ENCODE peak calls at places on chromosome 18, in four cellular contexts. One of them, this sample, is unnamed.

GRCh38 chr18:21584391-21584790 is 16.1 kb downstream of the ESCO1 start:
- DNase-seq in A673: no peak
- DNase-seq in IMR-90: no peak
- DNase-seq in brain microvascular endothelial cell: no peak
- DNase-seq in this sample: no peak

GRCh38 chr18:51778115-51778514 is 561.9 kb upstream of the DCC start:
- DNase-seq in brain microvascular endothelial cell: no peak
- DNase-seq in IMR-90: no peak
- DNase-seq in A673: no peak
- DNase-seq in this sample: no peak

GRCh38 chr18:24083550-24083949 is 55.3 kb upstream of the CABYR start:
- DNase-seq in A673: no peak
- DNase-seq in IMR-90: no peak
- DNase-seq in brain microvascular endothelial cell: no peak
- DNase-seq in this sample: no peak

GRCh38 chr18:69874058-69874457 is 73.6 kb downstream of the CD226 start:
- DNase-seq in brain microvascular endothelial cell: peak
- DNase-seq in A673: no peak
- DNase-seq in IMR-90: peak
- DNase-seq in this sample: no peak

GRCh38 chr18:22320736-22321135 is 97.0 kb downstream of the CTAGE1 start:
- DNase-seq in A673: no peak
- DNase-seq in IMR-90: no peak
- DNase-seq in brain microvascular endothelial cell: no peak
- DNase-seq in this sample: no peak

GRCh38 chr18:76373297-76373696 is 121.7 kb downstream of the ZNF516 start:
- DNase-seq in brain microvascular endothelial cell: no peak
- DNase-seq in A673: no peak
- DNase-seq in IMR-90: no peak
- DNase-seq in this sample: no peak

GRCh38 chr18:79379251-79379905 is 16.4 kb upstream of the NFATC1 start:
- DNase-seq in IMR-90: no peak
- DNase-seq in brain microvascular endothelial cell: no peak
- DNase-seq in A673: no peak
- DNase-seq in this sample: no peak

GRCh38 chr18:11393486-11393885 is 215.9 kb upstream of the SLC35G4 start:
- DNase-seq in brain microvascular endothelial cell: no peak
- DNase-seq in A673: no peak
- DNase-seq in IMR-90: no peak
- DNase-seq in this sample: peak

GRCh38 chr18:28854964-28855363 is 678.0 kb upstream of the CDH2 start:
- DNase-seq in brain microvascular endothelial cell: no peak
- DNase-seq in A673: peak
- DNase-seq in IMR-90: peak
- DNase-seq in this sample: no peak

GRCh38 chr18:24051256-24051947 is 36.8 kb downstream of the TTC39C start:
- DNase-seq in A673: no peak
- DNase-seq in IMR-90: peak
- DNase-seq in brain microvascular endothelial cell: peak
- DNase-seq in this sample: no peak

GRCh38 chr18:27311114-27311513 is 126.0 kb upstream of the CHST9 start:
- DNase-seq in A673: no peak
- DNase-seq in brain microvascular endothelial cell: no peak
- DNase-seq in IMR-90: no peak
- DNase-seq in this sample: no peak

GRCh38 chr18:44229693-44230108 is 451.0 kb upstream of the SETBP1 start:
- DNase-seq in IMR-90: peak
- DNase-seq in A673: no peak
- DNase-seq in brain microvascular endothelial cell: peak
- DNase-seq in this sample: no peak

GRCh38 chr18:10094154-10094553 is 180.3 kb downstream of the VAPA start:
- DNase-seq in brain microvascular endothelial cell: peak
- DNase-seq in IMR-90: peak
- DNase-seq in A673: no peak
- DNase-seq in this sample: no peak

GRCh38 chr18:60053747-60054304 is 154.0 kb downstream of the PMAIP1 start:
- DNase-seq in brain microvascular endothelial cell: peak
- DNase-seq in IMR-90: peak
- DNase-seq in A673: peak
- DNase-seq in this sample: peak

GRCh38 chr18:46794607-46795006 is 37.8 kb upstream of the ST8SIA5 start:
- DNase-seq in brain microvascular endothelial cell: no peak
- DNase-seq in A673: no peak
- DNase-seq in IMR-90: no peak
- DNase-seq in this sample: peak

GRCh38 chr18:46787674-46788073 is 30.8 kb upstream of the ST8SIA5 start:
- DNase-seq in brain microvascular endothelial cell: no peak
- DNase-seq in A673: no peak
- DNase-seq in IMR-90: no peak
- DNase-seq in this sample: no peak

DNA sequence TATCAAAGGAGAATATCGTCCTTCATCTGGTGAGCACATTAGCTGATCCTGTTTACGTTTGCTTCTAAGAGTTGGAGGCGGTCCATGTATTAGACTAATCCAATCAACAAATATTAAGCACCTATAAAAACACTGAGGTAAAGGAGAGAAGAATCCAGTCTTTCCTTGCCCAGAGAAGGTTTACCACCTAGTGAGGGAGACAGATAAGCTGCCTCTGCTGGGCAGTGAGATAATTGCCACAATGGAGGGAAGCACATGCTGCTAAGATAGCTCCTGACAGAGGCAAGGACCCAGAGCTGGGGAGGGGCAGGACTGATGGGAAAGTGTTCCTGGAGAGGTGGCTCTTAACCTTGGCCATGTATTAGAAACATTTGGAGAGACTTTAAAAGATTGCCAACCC is 36.7 kb upstream of the ST8SIA5 start:
- DNase-seq in IMR-90: no peak
- DNase-seq in brain microvascular endothelial cell: no peak
- DNase-seq in A673: peak
- DNase-seq in this sample: peak
- TF ChIP-seq CTCF in IMR-90: no peak
- TF ChIP-seq CTCF in brain microvascular endothelial cell: peak
- TF ChIP-seq CTCF in A673: peak
- TF ChIP-seq CTCF in this sample: peak

DNA sequence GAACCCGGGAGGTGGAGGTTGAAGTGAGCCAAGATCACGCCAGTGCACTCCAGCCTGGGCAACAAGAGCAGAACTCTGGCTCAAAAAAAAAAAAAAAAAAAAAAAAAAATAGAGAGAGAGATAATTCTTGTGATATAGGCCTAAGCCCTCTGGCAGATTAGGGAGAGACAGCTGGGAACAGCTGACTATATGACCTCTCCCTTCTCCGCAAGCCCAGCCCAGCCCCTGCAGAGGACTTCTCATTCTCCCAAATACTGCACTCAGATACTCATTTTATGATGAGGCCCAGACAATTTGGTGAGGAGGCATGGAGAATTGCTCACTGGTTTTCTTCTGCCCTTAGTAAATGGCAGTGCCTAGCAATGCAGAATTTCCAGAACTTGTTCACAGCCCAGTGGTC is 262.0 kb downstream of the HAUS1 start:
- DNase-seq in A673: no peak
- DNase-seq in IMR-90: no peak
- DNase-seq in brain microvascular endothelial cell: no peak
- DNase-seq in this sample: no peak
- H3K4me3 ChIP-seq in A673: no peak
- H3K4me3 ChIP-seq in IMR-90: no peak
- H3K4me3 ChIP-seq in brain microvascular endothelial cell: no peak
- H3K4me3 ChIP-seq in this sample: no peak

GRCh38 chr18:55513199-55513598 is 74.8 kb downstream of the TCF4 start:
- DNase-seq in A673: no peak
- DNase-seq in IMR-90: no peak
- DNase-seq in brain microvascular endothelial cell: no peak
- DNase-seq in this sample: no peak
- H3K27ac ChIP-seq in A673: peak
- H3K27ac ChIP-seq in IMR-90: no peak
- H3K27ac ChIP-seq in brain microvascular endothelial cell: no peak
- H3K27ac ChIP-seq in this sample: no peak

DNA sequence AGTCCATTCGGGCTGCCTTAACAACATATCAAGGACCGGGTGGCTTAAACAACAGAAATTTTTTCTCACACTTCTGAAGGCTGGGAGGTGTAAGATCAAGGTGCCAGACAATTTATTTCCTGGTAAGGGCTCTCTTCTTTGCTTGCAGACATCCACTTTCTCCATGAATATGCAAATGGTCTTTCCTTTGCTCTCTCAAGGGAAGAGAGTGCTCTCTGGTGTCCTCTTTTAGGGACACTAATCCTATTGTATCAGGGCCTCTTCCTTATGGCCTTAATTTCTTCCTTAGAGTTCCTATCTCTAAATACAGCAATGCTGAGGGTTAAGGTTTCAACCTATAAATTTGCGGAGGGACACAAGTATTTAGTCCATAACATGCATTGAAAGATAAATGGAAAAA is 770.8 kb downstream of the DSC3 start:
- DNase-seq in brain microvascular endothelial cell: no peak
- DNase-seq in IMR-90: no peak
- DNase-seq in A673: peak
- DNase-seq in this sample: peak
- TF ChIP-seq CTCF in brain microvascular endothelial cell: no peak
- TF ChIP-seq CTCF in IMR-90: no peak
- TF ChIP-seq CTCF in A673: no peak
- TF ChIP-seq CTCF in this sample: peak

GRCh38 chr18:67302043-67302442 is 214.5 kb downstream of the DSEL start:
- DNase-seq in IMR-90: peak
- DNase-seq in brain microvascular endothelial cell: peak
- DNase-seq in A673: no peak
- DNase-seq in this sample: no peak
- H3K4me3 ChIP-seq in IMR-90: peak
- H3K4me3 ChIP-seq in brain microvascular endothelial cell: no peak
- H3K4me3 ChIP-seq in A673: no peak
- H3K4me3 ChIP-seq in this sample: no peak

GRCh38 chr18:58453913-58454317 is 175.0 kb downstream of the ALPK2 start:
- DNase-seq in IMR-90: no peak
- DNase-seq in A673: no peak
- DNase-seq in brain microvascular endothelial cell: no peak
- DNase-seq in this sample: no peak

GRCh38 chr18:58455318-58455950 is 173.5 kb downstream of the ALPK2 start:
- DNase-seq in IMR-90: no peak
- DNase-seq in A673: no peak
- DNase-seq in brain microvascular endothelial cell: no peak
- DNase-seq in this sample: no peak

GRCh38 chr18:58453167-58453804 is 175.6 kb downstream of the ALPK2 start:
- DNase-seq in IMR-90: no peak
- DNase-seq in A673: no peak
- DNase-seq in brain microvascular endothelial cell: no peak
- DNase-seq in this sample: no peak

GRCh38 chr18:58454406-58455061 is 174.4 kb downstream of the ALPK2 start:
- DNase-seq in A673: no peak
- DNase-seq in IMR-90: no peak
- DNase-seq in brain microvascular endothelial cell: no peak
- DNase-seq in this sample: no peak

GRCh38 chr18:58456625-58457024 is 172.3 kb downstream of the ALPK2 start:
- DNase-seq in A673: no peak
- DNase-seq in brain microvascular endothelial cell: no peak
- DNase-seq in IMR-90: no peak
- DNase-seq in this sample: no peak
- H3K27ac ChIP-seq in A673: no peak
- H3K27ac ChIP-seq in brain microvascular endothelial cell: no peak
- H3K27ac ChIP-seq in IMR-90: no peak
- H3K27ac ChIP-seq in this sample: no peak

GRCh38 chr18:49206717-49207116 is 253.7 kb downstream of the DYM start:
- DNase-seq in brain microvascular endothelial cell: no peak
- DNase-seq in IMR-90: peak
- DNase-seq in A673: no peak
- DNase-seq in this sample: no peak
- TF ChIP-seq CTCF in brain microvascular endothelial cell: peak
- TF ChIP-seq CTCF in IMR-90: peak
- TF ChIP-seq CTCF in A673: peak
- TF ChIP-seq CTCF in this sample: no peak

This sample was measured in GM23338.